ENCODE peak calls at places on chromosomes 5 and 9, in five cellular contexts. O is HCT116, T is GM12878, W is HepG2, X is H1. N is an unnamed sample.

GRCh38 chr9:129412814-129413536 is 207.9 kb downstream of the C9orf50 start:
- DNase-seq in O (no peak), T (no peak), W (no peak), X (no peak), N (no peak)

GRCh38 chr9:123425261-123425821 is 69.3 kb downstream of the CRB2 start:
- DNase-seq in O (no peak), T (no peak), W (no peak), X (no peak), N (no peak)

GRCh38 chr5:28284788-28285187 is 1246.4 kb upstream of the CDH9 start:
- DNase-seq in O (no peak), T (no peak), W (no peak), X (no peak), N (no peak)

GRCh38 chr5:68587181-68587580 is 371.6 kb downstream of the PIK3R1 start:
- DNase-seq in O (no peak), T (no peak), W (no peak), X (no peak), N (no peak)

GRCh38 chr9:83299556-83299955 is 236.6 kb upstream of the RASEF start:
- DNase-seq in O (no peak), T (no peak), W (no peak), X (no peak), N (no peak)

GRCh38 chr9:134807726-134808125 is 72.9 kb upstream of the FCN2 start:
- DNase-seq in O (no peak), T (no peak), W (no peak), X (no peak), N (no peak)

GRCh38 chr9:15289590-15289989 is 17.4 kb downstream of the TTC39B start:
- DNase-seq in O (no peak), T (no peak), W (no peak), X (no peak), N (no peak)

GRCh38 chr9:126696091-126696763 is 82.5 kb downstream of the LMX1B start:
- DNase-seq in O (no peak), T (no peak), W (no peak), X (no peak), N (no peak)

GRCh38 chr9:109843651-109844050 is 63.7 kb downstream of the PALM2AKAP2 start:
- DNase-seq in O (no peak), T (no peak), W (no peak), X (no peak), N (peak)

GRCh38 chr9:87337335-87338074 is 160.2 kb upstream of the DAPK1 start:
- DNase-seq in O (no peak), T (no peak), W (no peak), X (peak), N (peak)

GRCh38 chr5:81080809-81081460 is 120.8 kb downstream of the RASGRF2 start:
- DNase-seq in O (no peak), T (no peak), W (no peak), X (no peak), N (no peak)

GRCh38 chr9:122397749-122398148 is 26.9 kb downstream of the PTGS1 start:
- DNase-seq in O (no peak), T (no peak), W (no peak), X (no peak), N (no peak)

GRCh38 chr9:20884985-20885593 is 146.4 kb downstream of the HACD4 start:
- DNase-seq in O (peak), T (peak), W (peak), X (peak), N (no peak)

GRCh38 chr5:74679968-74680367 is 5.1 kb upstream of the HEXB start:
- DNase-seq in O (no peak), T (no peak), W (no peak), X (no peak), N (no peak)

GRCh38 chr9:21017092-21017491 is 14.3 kb downstream of the HACD4 start:
- DNase-seq in O (no peak), T (no peak), W (no peak), X (no peak), N (no peak)

GRCh38 chr5:100890514-100891008 is 12.5 kb downstream of the ST8SIA4 start:
- DNase-seq in O (no peak), T (peak), W (no peak), X (no peak), N (no peak)

GRCh38 chr5:148393390-148393741 is 9.6 kb downstream of the FBXO38 start:
- DNase-seq in O (no peak), T (no peak), W (peak), X (no peak), N (no peak)

GRCh38 chr5:164013077-164013670 is 507.8 kb downstream of the MAT2B start:
- DNase-seq in O (peak), T (peak), W (peak), X (peak), N (peak)

GRCh38 chr9:694499-695154 is 146.9 kb upstream of the DMRT1 start:
- DNase-seq in O (no peak), T (no peak), W (no peak), X (no peak), N (no peak)

GRCh38 chr9:35108461-35108860 is 5.5 kb upstream of the STOML2 start:
- DNase-seq in O (no peak), T (no peak), W (no peak), X (no peak), N (no peak)

GRCh38 chr9:82488702-82489578 is 500.4 kb downstream of the SPATA31D1 start:
- DNase-seq in O (no peak), T (no peak), W (peak), X (no peak), N (no peak)

GRCh38 chr5:135203593-135204036 is 169.6 kb upstream of the PITX1 start:
- DNase-seq in O (no peak), T (no peak), W (peak), X (no peak), N (peak)

GRCh38 chr5:152549709-152550108 is 144.6 kb upstream of the NMUR2 start:
- DNase-seq in O (no peak), T (no peak), W (no peak), X (no peak), N (no peak)

GRCh38 chr9:69086769-69087168 is 51.2 kb downstream of the FXN start:
- DNase-seq in O (no peak), T (no peak), W (peak), X (no peak), N (no peak)

GRCh38 chr5:174759091-174759490 is 34.7 kb downstream of the MSX2 start:
- DNase-seq in O (no peak), T (no peak), W (no peak), X (no peak), N (no peak)

GRCh38 chr9:126000256-126000655 is 253.1 kb downstream of the PBX3 start:
- DNase-seq in O (no peak), T (no peak), W (no peak), X (no peak), N (no peak)

GRCh38 chr5:76781775-76782174 is 37.1 kb upstream of the F2RL1 start:
- DNase-seq in O (no peak), T (no peak), W (no peak), X (no peak), N (no peak)

GRCh38 chr5:40781843-40782409 is 16.2 kb downstream of the PRKAA1 start:
- DNase-seq in O (no peak), T (no peak), W (no peak), X (no peak), N (no peak)

GRCh38 chr9:118595719-118596305 is 773.4 kb downstream of the BRINP1 start:
- DNase-seq in O (no peak), T (no peak), W (no peak), X (peak), N (no peak)

DNA sequence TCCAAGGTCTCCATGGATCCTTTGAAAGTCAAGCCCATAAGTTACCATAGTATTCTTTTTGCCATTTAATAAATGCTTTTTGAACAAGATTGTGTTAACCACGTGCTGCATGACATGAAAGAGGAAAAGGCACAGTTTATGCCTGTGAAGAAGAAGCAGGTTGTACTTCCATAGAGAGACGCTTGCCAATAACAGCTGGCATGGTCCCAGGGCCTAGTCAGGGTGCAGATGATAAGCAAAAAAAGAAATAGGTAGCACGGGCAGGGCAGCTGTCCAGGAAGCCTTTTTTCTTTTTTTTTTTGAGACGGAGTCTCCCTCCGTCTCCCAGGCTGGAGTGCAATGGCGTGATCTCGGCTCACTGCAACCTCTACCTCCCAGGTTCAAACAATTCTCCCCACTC is 71.8 kb upstream of the CLINT1 start:
- DNase-seq in O (no peak), T (no peak), W (no peak), X (no peak), N (no peak)
- TF ChIP-seq SRF in O (no peak), T (no peak), W (no peak), X (no peak), N (no peak)

DNA sequence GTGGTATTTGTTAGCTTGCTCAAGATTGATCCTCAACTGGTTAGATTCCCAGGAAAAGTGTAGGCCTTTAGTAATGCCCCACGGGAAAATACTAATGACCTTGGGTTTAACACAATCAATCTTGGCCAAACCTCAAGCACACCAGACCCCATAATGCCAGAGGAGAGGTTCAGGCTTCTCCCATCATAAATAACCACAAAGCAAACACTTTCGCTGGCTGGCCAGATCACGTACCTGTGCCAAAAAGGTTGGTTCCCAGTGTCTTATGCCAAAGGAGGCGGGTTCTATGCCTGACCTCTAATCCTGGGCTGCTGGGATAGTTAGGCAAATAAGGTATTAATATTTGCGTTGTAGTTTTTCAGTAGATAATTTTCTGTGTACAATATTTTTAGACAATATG is 379.2 kb upstream of the CDH18 start:
- DNase-seq in O (no peak), T (no peak), W (no peak), X (no peak), N (no peak)
- TF ChIP-seq SRF in O (no peak), T (no peak), W (no peak), X (no peak), N (no peak)

GRCh38 chr5:133712562-133712961 is 100.2 kb upstream of the FSTL4 start:
- DNase-seq in O (no peak), T (no peak), W (no peak), X (no peak), N (no peak)
- TF ChIP-seq SRF in O (no peak), T (no peak), W (no peak), X (no peak), N (no peak)

GRCh38 chr9:78713746-78714405 is 417.0 kb downstream of the PSAT1 start:
- DNase-seq in O (no peak), T (no peak), W (no peak), X (no peak), N (no peak)
- TF ChIP-seq SRF in O (no peak), T (no peak), W (no peak), X (no peak), N (no peak)

GRCh38 chr9:98428452-98428851 is 173.0 kb upstream of the TBC1D2 start:
- DNase-seq in O (no peak), T (no peak), W (no peak), X (no peak), N (peak)

GRCh38 chr9:98429613-98430012 is 174.2 kb upstream of the TBC1D2 start:
- DNase-seq in O (no peak), T (no peak), W (no peak), X (no peak), N (no peak)

GRCh38 chr9:98430535-98430934 is 175.1 kb upstream of the TBC1D2 start:
- DNase-seq in O (no peak), T (no peak), W (no peak), X (no peak), N (no peak)

GRCh38 chr9:98425079-98425478 is 169.6 kb upstream of the TBC1D2 start:
- DNase-seq in O (no peak), T (no peak), W (no peak), X (no peak), N (no peak)

DNA sequence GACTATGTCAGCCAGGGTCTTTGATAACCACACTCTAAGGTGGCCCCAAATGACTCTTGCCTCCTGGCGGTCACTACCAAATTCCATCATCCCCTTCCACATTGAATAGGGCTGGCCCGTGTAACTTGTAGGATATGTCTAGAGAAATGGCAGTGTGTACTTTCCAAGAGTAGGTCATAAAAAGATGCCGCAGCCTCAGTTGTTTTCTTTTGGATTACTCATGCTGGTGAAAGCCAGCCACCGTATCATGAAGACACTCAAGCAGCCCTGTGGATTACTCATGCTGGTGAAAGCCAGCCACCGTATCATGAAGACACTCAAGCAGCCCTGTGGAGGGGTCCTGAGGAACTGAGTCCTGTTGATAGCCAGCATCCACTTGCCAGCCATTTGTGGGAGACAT is 172.0 kb upstream of the TBC1D2 start:
- DNase-seq in O (no peak), T (no peak), W (no peak), X (no peak), N (no peak)
- TF ChIP-seq SRF in O (no peak), T (no peak), W (no peak), X (no peak), N (no peak)

GRCh38 chr5:159337291-159337974 is 7.1 kb upstream of the IL12B start:
- DNase-seq in O (no peak), T (no peak), W (no peak), X (no peak), N (peak)
- TF ChIP-seq SRF in O (no peak), T (no peak), W (no peak), X (no peak), N (no peak)

N was measured in K562.